ENCODE peak calls at places on chromosomes 6 and 20, in five cellular contexts. Y is K562, D is upper lobe of left lung, N is GM12878, R is HepG2. O is an unnamed sample.
A peak's percentile ranks its signal among the peaks of the same experiment; 100 is the strongest.

GRCh38 chr6:52498538-52499017 is 78.3 kb downstream of the TRAM2 start:
- ATAC-seq in Y (no peak), D (no peak), N (peak; percentile 71), R (no peak), O (no peak)

GRCh38 chr20:62141397-62142251 is 1.6 kb downstream of the PSMA7 start:
- ATAC-seq in Y (peak; percentile 48), D (no peak), N (peak; percentile 44), R (peak; percentile 22), O (no peak)

GRCh38 chr6:8906699-8907098 is 471.4 kb upstream of the SLC35B3 start:
- ATAC-seq in Y (no peak), D (no peak), N (no peak), R (no peak), O (no peak)

GRCh38 chr6:30840084-30840921 is 44.0 kb upstream of the DDR1 start:
- ATAC-seq in Y (peak; percentile 49), D (no peak), N (no peak), R (no peak), O (no peak)

GRCh38 chr20:22475662-22476061 is 108.7 kb downstream of the FOXA2 start:
- ATAC-seq in Y (no peak), D (no peak), N (peak; percentile 91), R (no peak), O (no peak)

GRCh38 chr6:120493483-120493882 is 840.8 kb downstream of the TBC1D32 start:
- ATAC-seq in Y (no peak), D (no peak), N (no peak), R (no peak), O (no peak)

GRCh38 chr6:165417298-165417865 is 108.0 kb upstream of the C6orf118 start:
- ATAC-seq in Y (no peak), D (no peak), N (no peak), R (no peak), O (no peak)

GRCh38 chr6:150093397-150093796 is 24.5 kb upstream of the ULBP3 start:
- ATAC-seq in Y (peak; percentile 57), D (no peak), N (no peak), R (peak; percentile 39), O (no peak)

GRCh38 chr6:19268117-19268516 is 569.1 kb upstream of the ID4 start:
- ATAC-seq in Y (no peak), D (no peak), N (no peak), R (no peak), O (no peak)

GRCh38 chr6:152680879-152681517 is 16.7 kb upstream of the MYCT1 start:
- ATAC-seq in Y (no peak), D (no peak), N (no peak), R (no peak), O (no peak)

GRCh38 chr6:114520976-114521375 is 178.2 kb upstream of the HS3ST5 start:
- ATAC-seq in Y (no peak), D (no peak), N (no peak), R (no peak), O (no peak)

GRCh38 chr6:154933181-154933827 is 61.8 kb upstream of the TIAM2 start:
- ATAC-seq in Y (no peak), D (no peak), N (no peak), R (no peak), O (no peak)

GRCh38 chr6:159973951-159974350 is 5.1 kb downstream of the IGF2R start:
- ATAC-seq in Y (peak; percentile 63), D (no peak), N (peak; percentile 45), R (no peak), O (no peak)

GRCh38 chr6:170043881-170044790 is 246.7 kb downstream of the DLL1 start:
- ATAC-seq in Y (no peak), D (no peak), N (no peak), R (no peak), O (no peak)

GRCh38 chr6:170045563-170045960 is 245.3 kb downstream of the DLL1 start:
- ATAC-seq in Y (no peak), D (no peak), N (no peak), R (no peak), O (no peak)

GRCh38 chr6:170045981-170046667 is 244.8 kb downstream of the DLL1 start:
- ATAC-seq in Y (no peak), D (no peak), N (no peak), R (no peak), O (no peak)

GRCh38 chr6:170043150-170043819 is 247.6 kb downstream of the DLL1 start:
- ATAC-seq in Y (no peak), D (no peak), N (no peak), R (no peak), O (no peak)

DNA sequence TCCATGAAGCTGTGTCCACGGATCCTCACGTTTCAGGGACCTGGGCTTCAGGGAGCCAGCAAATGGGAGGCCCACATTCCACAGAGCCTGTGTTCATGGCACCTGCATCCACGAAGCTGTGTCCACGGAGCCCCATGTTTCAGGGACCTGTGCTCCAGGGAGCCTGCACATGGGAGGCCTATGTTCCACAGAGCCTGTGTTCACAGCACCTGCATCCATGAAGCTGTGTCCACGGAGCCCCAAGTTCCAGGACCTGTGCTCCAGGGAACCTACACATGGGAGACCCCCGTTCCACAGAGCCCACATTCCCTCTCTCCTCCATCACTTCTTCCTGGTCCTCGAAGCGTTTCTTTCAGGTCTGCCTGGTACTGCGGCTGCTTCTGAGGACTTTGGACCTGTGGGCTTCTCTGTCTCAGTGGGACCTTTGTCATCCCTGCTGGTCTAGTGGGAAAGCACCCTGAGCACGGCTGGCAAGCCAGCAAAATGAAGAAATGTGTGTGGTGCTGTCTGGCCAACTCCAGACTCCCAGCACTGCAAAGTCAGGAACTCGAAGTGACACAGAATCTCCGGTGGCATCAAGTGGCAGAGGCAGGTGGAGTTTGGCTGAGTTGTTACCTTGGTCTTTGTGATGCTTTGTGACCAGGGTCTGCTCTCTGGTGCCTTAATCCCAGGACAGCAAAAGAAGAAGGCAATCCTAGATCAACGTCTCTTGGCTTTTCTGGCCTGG is 245.9 kb downstream of the DLL1 start:
- ATAC-seq in Y (no peak), D (no peak), N (no peak), R (peak; percentile 13), O (no peak)
- TF ChIP-seq EP300 in Y (no peak), D (no peak), N (no peak), R (no peak), O (no peak)

GRCh38 chr6:46217671-46218131 is 46.9 kb upstream of the ENPP5 start:
- ATAC-seq in Y (no peak), D (no peak), N (peak; percentile 75), R (no peak), O (peak; percentile 79)
- H3K27ac ChIP-seq in Y (no peak overlapping the region), D (peak overlapping the region; percentile 55), N (no peak overlapping the region), R (no peak overlapping the region), O (peak overlapping the region; percentile 88)

GRCh38 chr6:137218917-137219663 is at the start of gene IFNGR1:
- ATAC-seq in Y (peak; percentile 98), D (peak; percentile 97), N (peak; percentile 79), R (peak; percentile 93), O (peak; percentile 97)

GRCh38 chr6:137224890-137225198 is 5.7 kb upstream of the IFNGR1 start:
- ATAC-seq in Y (peak; percentile 61), D (peak; percentile 28), N (peak; percentile 76), R (no peak), O (peak; percentile 52)

GRCh38 chr6:137219664-137220252 is 573 bp upstream of the IFNGR1 start:
- ATAC-seq in Y (no peak), D (no peak), N (no peak), R (peak; percentile 4), O (no peak)

GRCh38 chr6:137223370-137224131 is 4.4 kb upstream of the IFNGR1 start:
- ATAC-seq in Y (peak; percentile 6), D (no peak), N (no peak), R (no peak), O (no peak)

GRCh38 chr6:137222376-137222775 is 3.2 kb upstream of the IFNGR1 start:
- ATAC-seq in Y (no peak), D (no peak), N (no peak), R (no peak), O (no peak)
- H3K4me1 ChIP-seq in Y (peaks cover 14% of the 10 kb centered on the region), D (peaks cover 65% of the 10 kb centered on the region), N (peaks cover 42% of the 10 kb centered on the region), R (peaks cover 30% of the 10 kb centered on the region), O (peaks cover 4% of the 10 kb centered on the region)

GRCh38 chr6:116714296-116714695 is 33.3 kb downstream of the KPNA5 start:
- ATAC-seq in Y (no peak), D (no peak), N (no peak), R (peak; percentile 68), O (no peak)
- TF ChIP-seq EP300 in Y (no peak), D (no peak), N (no peak), R (no peak), O (no peak)

GRCh38 chr20:45378191-45378590 is at the start of gene TP53TG5:
- ATAC-seq in Y (no peak), D (no peak), N (no peak), R (no peak), O (no peak)
- H3K27ac ChIP-seq in Y (no peak within 1 kb of the TSS), D (peak within 1 kb of the TSS; percentile 4), N (no peak within 1 kb of the TSS), R (no peak within 1 kb of the TSS), O (no peak within 1 kb of the TSS)

DNA sequence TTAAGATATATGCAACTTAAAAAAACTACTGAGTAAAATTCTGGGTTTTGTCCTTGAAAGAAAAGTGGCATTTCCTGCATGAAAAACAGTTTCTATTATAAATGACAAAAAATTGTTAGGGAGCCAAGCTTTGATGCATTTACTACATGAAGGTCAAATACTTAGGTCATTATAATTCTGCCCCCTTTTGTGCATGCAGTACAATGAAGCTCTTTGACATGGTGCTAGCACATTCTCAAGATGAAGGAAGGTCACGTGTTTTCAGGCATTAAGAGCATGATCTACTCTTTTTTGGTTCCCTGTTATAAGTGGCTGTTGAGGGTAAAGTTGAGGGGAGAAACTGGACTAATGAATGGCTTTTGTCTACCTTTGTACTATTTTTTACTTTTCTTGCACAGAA is 72.7 kb downstream of the FOXO3 start:
- ATAC-seq in Y (no peak), D (no peak), N (no peak), R (no peak), O (no peak)
- H3K4me1 ChIP-seq in Y (peaks cover 6% of the 10 kb centered on the region), D (peaks cover 64% of the 10 kb centered on the region), N (peaks cover 12% of the 10 kb centered on the region), R (peaks cover 21% of the 10 kb centered on the region), O (peaks cover 42% of the 10 kb centered on the region)

O was measured in gastroesophageal sphincter.